ENCODE peak calls at places on chromosomes 4 and X, in eight cellular contexts. U, Y, W, X, A, M, L and S are unnamed samples.

GRCh38 chr4:13678186-13678924 is 50.8 kb upstream of the BOD1L1 start:
- DNase-seq in U (no peak), Y (no peak), W (no peak), X (no peak), A (no peak), M (no peak), L (no peak), S (no peak)

GRCh38 chr4:85600501-85600900 is 125.6 kb downstream of the ARHGAP24 start:
- DNase-seq in U (no peak), Y (no peak), W (no peak), X (no peak), A (no peak), M (no peak), L (no peak), S (no peak)

GRCh38 chrX:73851014-73852009 is 288.3 kb downstream of the CHIC1 start:
- DNase-seq in U (no peak), Y (no peak), W (peak; percentile 96), X (no peak), A (peak; percentile 94), M (no peak), L (no peak), S (no peak)

GRCh38 chrX:72569786-72570185 is 2.9 kb downstream of the HDAC8 start:
- DNase-seq in U (no peak), Y (peak; percentile 61), W (no peak), X (no peak), A (no peak), M (no peak), L (no peak), S (no peak)

GRCh38 chr4:70903282-70903603 is 1.1 kb downstream of the MOB1B start:
- DNase-seq in U (no peak), Y (no peak), W (no peak), X (no peak), A (no peak), M (no peak), L (peak; percentile 9), S (no peak)

GRCh38 chrX:13652256-13653021 is 502 bp upstream of the TCEANC start:
- DNase-seq in U (peak; percentile 13), Y (peak; percentile 97), W (no peak), X (no peak), A (no peak), M (no peak), L (no peak), S (no peak)

GRCh38 chrX:10173331-10173900 is 16.6 kb downstream of the CLCN4 start:
- DNase-seq in U (no peak), Y (peak; percentile 50), W (peak; percentile 86), X (no peak), A (peak; percentile 71), M (peak; percentile 58), L (peak; percentile 82), S (no peak)

GRCh38 chrX:20523626-20524312 is 257.1 kb upstream of the RPS6KA3 start:
- DNase-seq in U (no peak), Y (no peak), W (no peak), X (no peak), A (no peak), M (no peak), L (no peak), S (no peak)

GRCh38 chrX:378443-378842 is 8.3 kb downstream of the PPP2R3B start:
- DNase-seq in U (no peak), Y (no peak), W (no peak), X (no peak), A (peak; percentile 15), M (no peak), L (no peak), S (no peak)

GRCh38 chr4:38948551-38948950 is 80.9 kb downstream of the FAM114A1 start:
- DNase-seq in U (no peak), Y (peak; percentile 97), W (no peak), X (no peak), A (peak; percentile 75), M (no peak), L (peak; percentile 35), S (peak; percentile 77)

GRCh38 chr4:151801547-151802516 is 41.0 kb upstream of the GATB start:
- DNase-seq in U (peak; percentile 51), Y (peak; percentile 55), W (no peak), X (no peak), A (peak; percentile 38), M (no peak), L (peak; percentile 57), S (peak; percentile 32)

GRCh38 chrX:21811832-21812231 is 27.6 kb upstream of the MBTPS2 start:
- DNase-seq in U (no peak), Y (no peak), W (no peak), X (no peak), A (no peak), M (no peak), L (no peak), S (no peak)

GRCh38 chr4:15774020-15774420 is 4.1 kb upstream of the CD38 start:
- DNase-seq in U (no peak), Y (no peak), W (no peak), X (no peak), A (no peak), M (no peak), L (peak; percentile 18), S (no peak)

GRCh38 chr4:15765910-15766703 is 12.0 kb upstream of the CD38 start:
- DNase-seq in U (no peak), Y (no peak), W (no peak), X (no peak), A (no peak), M (no peak), L (no peak), S (no peak)

GRCh38 chr4:15769202-15769601 is 8.9 kb upstream of the CD38 start:
- DNase-seq in U (no peak), Y (no peak), W (no peak), X (no peak), A (no peak), M (no peak), L (no peak), S (no peak)

GRCh38 chr4:15766821-15767220 is 11.3 kb upstream of the CD38 start:
- DNase-seq in U (no peak), Y (no peak), W (no peak), X (no peak), A (no peak), M (no peak), L (no peak), S (no peak)

DNA sequence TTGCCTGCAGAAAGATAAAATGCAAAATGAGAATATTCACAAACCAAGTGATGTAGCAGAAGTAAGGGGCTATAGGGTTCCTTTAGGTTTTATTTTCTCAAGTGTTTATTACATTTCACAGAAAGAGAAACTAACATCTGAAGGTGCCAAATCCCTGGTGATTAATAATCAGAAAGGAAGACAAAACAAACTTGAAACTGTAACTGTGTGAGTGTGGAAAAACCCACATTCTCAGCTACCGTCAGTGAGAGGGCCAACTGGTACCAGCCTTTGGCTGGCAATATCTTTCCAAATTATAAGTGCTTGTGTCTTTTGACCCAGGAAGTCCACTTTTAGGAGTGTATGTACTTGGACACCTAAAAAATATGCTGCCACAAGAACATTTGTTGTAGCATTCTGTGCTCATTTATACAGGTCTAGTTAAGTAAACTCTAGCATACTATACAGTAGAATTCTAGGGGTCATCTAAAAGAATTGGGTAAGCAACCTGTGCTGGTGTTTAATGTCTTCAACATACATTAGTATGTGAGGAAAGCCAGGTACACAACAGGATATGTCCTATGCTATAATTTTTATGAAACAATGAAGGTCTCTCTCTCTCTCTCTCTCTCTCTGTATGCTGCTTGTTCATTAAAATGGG is 6.6 kb upstream of the CD38 start:
- DNase-seq in U (no peak), Y (no peak), W (no peak), X (no peak), A (no peak), M (no peak), L (no peak), S (no peak)
- H3K4me1 ChIP-seq in U (no peaks in the 10 kb centered on the region), Y (no peaks in the 10 kb centered on the region), W (no peaks in the 10 kb centered on the region), X (no peaks in the 10 kb centered on the region), A (no peaks in the 10 kb centered on the region), M (no peaks in the 10 kb centered on the region), L (no peaks in the 10 kb centered on the region), S (no peaks in the 10 kb centered on the region)

DNA sequence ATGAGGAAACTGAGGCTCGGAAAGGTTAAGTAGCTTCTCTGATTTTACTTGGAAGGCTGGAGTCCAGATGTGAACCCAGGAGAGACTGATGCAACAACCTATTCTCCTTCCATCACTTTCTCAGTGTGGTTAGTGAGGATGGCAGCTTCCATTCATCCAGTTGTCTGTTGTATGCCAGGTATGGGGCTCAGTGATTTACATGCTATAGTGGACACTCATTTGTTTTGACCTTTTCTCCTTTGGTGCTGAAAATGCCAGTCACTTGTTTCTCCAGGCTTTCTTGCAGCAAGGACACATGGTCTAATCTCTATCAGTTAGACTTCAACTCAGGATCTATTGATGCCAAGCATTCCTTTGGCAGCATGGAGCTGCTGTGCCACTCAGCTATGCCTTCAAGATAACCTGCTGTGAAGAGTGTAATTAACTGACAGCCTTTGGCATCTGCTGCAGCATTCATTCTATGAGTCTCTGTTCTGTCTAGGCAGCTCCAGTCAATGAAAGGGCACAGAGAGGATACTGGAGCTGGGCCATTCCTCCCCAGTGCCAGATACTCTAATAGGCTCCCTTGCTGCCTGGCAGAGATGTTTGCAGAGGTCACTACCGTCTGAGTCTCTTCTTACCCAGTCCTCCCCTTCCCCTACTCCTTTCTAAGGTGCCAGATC is 11.0 kb upstream of the CWH43 start:
- DNase-seq in U (no peak), Y (no peak), W (no peak), X (no peak), A (no peak), M (no peak), L (no peak), S (no peak)
- H3K27me3 ChIP-seq in U (peaks cover 17% of the 10 kb centered on the region), Y (no peaks in the 10 kb centered on the region), W (no peaks in the 10 kb centered on the region), X (peaks cover 11% of the 10 kb centered on the region), A (no peaks in the 10 kb centered on the region), M (no peaks in the 10 kb centered on the region), L (no peaks in the 10 kb centered on the region), S (peaks cover 11% of the 10 kb centered on the region)

GRCh38 chr4:153161599-153161971 is 42.7 kb upstream of the TRIM2 start:
- DNase-seq in U (no peak), Y (no peak), W (no peak), X (no peak), A (no peak), M (no peak), L (no peak), S (no peak)

GRCh38 chr4:153170407-153170806 is 33.8 kb upstream of the TRIM2 start:
- DNase-seq in U (no peak), Y (no peak), W (no peak), X (no peak), A (no peak), M (no peak), L (no peak), S (no peak)

GRCh38 chr4:153169811-153170210 is 34.4 kb upstream of the TRIM2 start:
- DNase-seq in U (no peak), Y (no peak), W (no peak), X (no peak), A (no peak), M (no peak), L (no peak), S (no peak)

GRCh38 chr4:153166971-153167501 is 37.2 kb upstream of the TRIM2 start:
- DNase-seq in U (no peak), Y (peak; percentile 79), W (no peak), X (no peak), A (no peak), M (no peak), L (no peak), S (no peak)
- H3K4me1 ChIP-seq in U (no peaks in the 10 kb centered on the region), Y (no peaks in the 10 kb centered on the region), W (no peaks in the 10 kb centered on the region), X (no peaks in the 10 kb centered on the region), A (no peaks in the 10 kb centered on the region), M (no peaks in the 10 kb centered on the region), L (no peaks in the 10 kb centered on the region), S (no peaks in the 10 kb centered on the region)

DNA sequence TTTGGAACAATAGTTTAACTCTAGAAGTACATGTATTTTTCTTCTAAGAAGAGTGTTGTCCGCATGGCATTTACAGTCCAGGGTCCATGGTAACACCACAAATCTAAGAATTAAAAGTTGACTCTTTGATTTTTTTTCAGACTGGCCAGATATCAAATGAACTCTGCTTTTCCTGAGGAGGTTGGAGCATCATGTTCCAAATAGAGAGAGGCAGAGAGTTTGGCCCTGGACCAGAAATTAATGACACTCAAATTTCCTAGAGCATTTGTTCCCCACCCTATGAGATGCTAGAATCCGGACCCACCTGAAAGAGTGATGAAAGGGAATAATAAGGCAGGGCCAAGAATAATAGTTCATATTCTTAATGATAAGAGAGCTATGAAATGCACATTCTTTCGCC is 47.0 kb upstream of the NAP1L5 start:
- DNase-seq in U (no peak), Y (no peak), W (no peak), X (no peak), A (no peak), M (no peak), L (no peak), S (no peak)
- H3K27me3 ChIP-seq in U (no peaks in the 10 kb centered on the region), Y (no peaks in the 10 kb centered on the region), W (no peaks in the 10 kb centered on the region), X (no peaks in the 10 kb centered on the region), A (no peaks in the 10 kb centered on the region), M (no peaks in the 10 kb centered on the region), L (no peaks in the 10 kb centered on the region), S (no peaks in the 10 kb centered on the region)